ENCODE peak calls at places on chromosomes 11 and 22, in five cellular contexts. One of them, this sample, is unnamed.
A peak's percentile ranks its signal among the peaks of the same experiment; 100 is the strongest.

GRCh38 chr11:39374963-39375698 is 2084.3 kb downstream of the LRRC4C start:
- DNase-seq in body of pancreas: no peak
- DNase-seq in bronchial epithelial cell: peak; percentile 16
- DNase-seq in astrocyte of the spinal cord: peak; percentile 15
- DNase-seq in lower lobe of right lung: no peak
- DNase-seq in this sample: no peak

GRCh38 chr11:3165152-3165705 is at the start of gene OSBPL5:
- DNase-seq in bronchial epithelial cell: peak; percentile 26
- DNase-seq in astrocyte of the spinal cord: peak; percentile 62
- DNase-seq in lower lobe of right lung: peak; percentile 83
- DNase-seq in body of pancreas: peak; percentile 85
- DNase-seq in this sample: no peak

GRCh38 chr11:4695442-4695841 is 2.2 kb downstream of the OR51E2 start:
- DNase-seq in lower lobe of right lung: no peak
- DNase-seq in bronchial epithelial cell: no peak
- DNase-seq in astrocyte of the spinal cord: no peak
- DNase-seq in body of pancreas: no peak
- DNase-seq in this sample: peak; percentile 69

GRCh38 chr22:41367039-41367679 is 14.6 kb upstream of the TEF start:
- DNase-seq in bronchial epithelial cell: peak; percentile 89
- DNase-seq in body of pancreas: peak; percentile 99
- DNase-seq in astrocyte of the spinal cord: peak; percentile 96
- DNase-seq in lower lobe of right lung: peak; percentile 97
- DNase-seq in this sample: peak; percentile 89

GRCh38 chr11:93541884-93542752 is 1.1 kb downstream of the SMCO4 start:
- DNase-seq in bronchial epithelial cell: peak; percentile 71
- DNase-seq in astrocyte of the spinal cord: peak; percentile 74
- DNase-seq in lower lobe of right lung: peak; percentile 68
- DNase-seq in body of pancreas: peak; percentile 55
- DNase-seq in this sample: no peak

GRCh38 chr11:14118047-14118446 is 155.5 kb downstream of the SPON1 start:
- DNase-seq in body of pancreas: no peak
- DNase-seq in astrocyte of the spinal cord: no peak
- DNase-seq in bronchial epithelial cell: no peak
- DNase-seq in lower lobe of right lung: no peak
- DNase-seq in this sample: no peak

GRCh38 chr11:128472128-128473110 is 114.9 kb downstream of the ETS1 start:
- DNase-seq in astrocyte of the spinal cord: peak; percentile 69
- DNase-seq in body of pancreas: no peak
- DNase-seq in bronchial epithelial cell: peak; percentile 61
- DNase-seq in lower lobe of right lung: no peak
- DNase-seq in this sample: no peak

GRCh38 chr22:50293441-50294318 is 13.8 kb downstream of the PLXNB2 start:
- DNase-seq in bronchial epithelial cell: peak; percentile 33
- DNase-seq in body of pancreas: peak; percentile 71
- DNase-seq in lower lobe of right lung: peak; percentile 88
- DNase-seq in astrocyte of the spinal cord: peak; percentile 65
- DNase-seq in this sample: peak; percentile 86

GRCh38 chr11:287821-288327 is 1.1 kb upstream of the PGGHG start:
- DNase-seq in lower lobe of right lung: peak; percentile 66
- DNase-seq in body of pancreas: no peak
- DNase-seq in bronchial epithelial cell: no peak
- DNase-seq in astrocyte of the spinal cord: no peak
- DNase-seq in this sample: no peak

GRCh38 chr11:34165121-34165520 is 59.7 kb downstream of the NAT10 start:
- DNase-seq in body of pancreas: no peak
- DNase-seq in bronchial epithelial cell: no peak
- DNase-seq in astrocyte of the spinal cord: no peak
- DNase-seq in lower lobe of right lung: no peak
- DNase-seq in this sample: no peak

GRCh38 chr11:37141707-37142106 is 543.7 kb upstream of the RAG2 start:
- DNase-seq in bronchial epithelial cell: no peak
- DNase-seq in body of pancreas: no peak
- DNase-seq in lower lobe of right lung: no peak
- DNase-seq in astrocyte of the spinal cord: no peak
- DNase-seq in this sample: no peak

GRCh38 chr11:10887307-10887706 is 29.5 kb upstream of the ZBED5 start:
- DNase-seq in bronchial epithelial cell: no peak
- DNase-seq in body of pancreas: no peak
- DNase-seq in astrocyte of the spinal cord: no peak
- DNase-seq in lower lobe of right lung: no peak
- DNase-seq in this sample: no peak

GRCh38 chr11:62804310-62805043 is 763 bp downstream of the NXF1 start:
- DNase-seq in bronchial epithelial cell: peak; percentile 55
- DNase-seq in astrocyte of the spinal cord: peak; percentile 51
- DNase-seq in lower lobe of right lung: peak; percentile 20
- DNase-seq in body of pancreas: no peak
- DNase-seq in this sample: peak; percentile 12

GRCh38 chr22:30252411-30253204 is 6.0 kb upstream of the LIF start:
- DNase-seq in body of pancreas: no peak
- DNase-seq in bronchial epithelial cell: peak; percentile 27
- DNase-seq in lower lobe of right lung: no peak
- DNase-seq in astrocyte of the spinal cord: no peak
- DNase-seq in this sample: no peak

GRCh38 chr22:27115816-27116256 is 458.4 kb downstream of the MIAT start:
- DNase-seq in bronchial epithelial cell: peak; percentile 75
- DNase-seq in lower lobe of right lung: no peak
- DNase-seq in body of pancreas: peak; percentile 65
- DNase-seq in astrocyte of the spinal cord: peak; percentile 94
- DNase-seq in this sample: no peak

GRCh38 chr11:110327508-110327907 is 31.1 kb upstream of the RDX start:
- DNase-seq in astrocyte of the spinal cord: no peak
- DNase-seq in body of pancreas: no peak
- DNase-seq in bronchial epithelial cell: no peak
- DNase-seq in lower lobe of right lung: no peak
- DNase-seq in this sample: no peak

GRCh38 chr22:19959587-19960490 is 18.2 kb upstream of the TXNRD2 start:
- DNase-seq in lower lobe of right lung: peak; percentile 42
- DNase-seq in bronchial epithelial cell: no peak
- DNase-seq in astrocyte of the spinal cord: no peak
- DNase-seq in body of pancreas: no peak
- DNase-seq in this sample: no peak

GRCh38 chr11:65389294-65389980 is 3.0 kb downstream of the FRMD8 start:
- DNase-seq in astrocyte of the spinal cord: no peak
- DNase-seq in bronchial epithelial cell: no peak
- DNase-seq in body of pancreas: no peak
- DNase-seq in lower lobe of right lung: no peak
- DNase-seq in this sample: no peak

GRCh38 chr11:17719028-17719939 is at the start of gene MYOD1:
- DNase-seq in lower lobe of right lung: no peak
- DNase-seq in bronchial epithelial cell: no peak
- DNase-seq in astrocyte of the spinal cord: peak; percentile 28
- DNase-seq in body of pancreas: no peak
- DNase-seq in this sample: no peak

GRCh38 chr11:73233704-73234402 is 15.8 kb downstream of the P2RY2 start:
- DNase-seq in bronchial epithelial cell: no peak
- DNase-seq in lower lobe of right lung: no peak
- DNase-seq in astrocyte of the spinal cord: no peak
- DNase-seq in body of pancreas: no peak
- DNase-seq in this sample: no peak

GRCh38 chr11:31656051-31656450 is 146.5 kb downstream of the ELP4 start:
- DNase-seq in bronchial epithelial cell: peak; percentile 65
- DNase-seq in body of pancreas: no peak
- DNase-seq in lower lobe of right lung: no peak
- DNase-seq in astrocyte of the spinal cord: no peak
- DNase-seq in this sample: no peak

GRCh38 chr11:2271327-2272240 is 1.2 kb upstream of the ASCL2 start:
- DNase-seq in lower lobe of right lung: no peak
- DNase-seq in astrocyte of the spinal cord: no peak
- DNase-seq in body of pancreas: no peak
- DNase-seq in bronchial epithelial cell: no peak
- DNase-seq in this sample: no peak

GRCh38 chr11:120146413-120147093 is 8.6 kb upstream of the TRIM29 start:
- DNase-seq in lower lobe of right lung: no peak
- DNase-seq in astrocyte of the spinal cord: no peak
- DNase-seq in body of pancreas: no peak
- DNase-seq in bronchial epithelial cell: no peak
- DNase-seq in this sample: no peak

GRCh38 chr22:38831166-38831945 is 12.5 kb downstream of the NPTXR start:
- DNase-seq in bronchial epithelial cell: peak; percentile 63
- DNase-seq in body of pancreas: no peak
- DNase-seq in astrocyte of the spinal cord: peak; percentile 37
- DNase-seq in lower lobe of right lung: peak; percentile 42
- DNase-seq in this sample: peak; percentile 21

GRCh38 chr22:31342389-31343125 is 3.6 kb downstream of the PATZ1 start:
- DNase-seq in bronchial epithelial cell: no peak
- DNase-seq in lower lobe of right lung: no peak
- DNase-seq in body of pancreas: peak; percentile 12
- DNase-seq in astrocyte of the spinal cord: no peak
- DNase-seq in this sample: no peak

GRCh38 chr22:50729391-50730012 is 8.5 kb upstream of the ACR start:
- DNase-seq in astrocyte of the spinal cord: no peak
- DNase-seq in lower lobe of right lung: peak; percentile 39
- DNase-seq in bronchial epithelial cell: no peak
- DNase-seq in body of pancreas: no peak
- DNase-seq in this sample: no peak

GRCh38 chr11:61969838-61970452 is 2.5 kb upstream of the FTH1 start:
- DNase-seq in bronchial epithelial cell: peak; percentile 92
- DNase-seq in lower lobe of right lung: no peak
- DNase-seq in body of pancreas: no peak
- DNase-seq in astrocyte of the spinal cord: peak; percentile 63
- DNase-seq in this sample: peak; percentile 76

GRCh38 chr11:114439229-114440120 is at the start of gene REXO2:
- DNase-seq in lower lobe of right lung: peak; percentile 98
- DNase-seq in bronchial epithelial cell: peak; percentile 92
- DNase-seq in body of pancreas: peak; percentile 97
- DNase-seq in astrocyte of the spinal cord: peak; percentile 95
- DNase-seq in this sample: peak; percentile 80
- TF ChIP-seq CTCF in lower lobe of right lung: peak; percentile 46
- TF ChIP-seq CTCF in bronchial epithelial cell: peak; percentile 63
- TF ChIP-seq CTCF in body of pancreas: no peak
- TF ChIP-seq CTCF in astrocyte of the spinal cord: peak; percentile 35
- TF ChIP-seq CTCF in this sample: peak; percentile 32

GRCh38 chr22:24181088-24181995 is at the start of gene SUSD2:
- DNase-seq in lower lobe of right lung: peak; percentile 75
- DNase-seq in astrocyte of the spinal cord: no peak
- DNase-seq in body of pancreas: peak; percentile 54
- DNase-seq in bronchial epithelial cell: no peak
- DNase-seq in this sample: no peak

GRCh38 chr22:24178502-24179440 is 2.5 kb upstream of the SUSD2 start:
- DNase-seq in bronchial epithelial cell: no peak
- DNase-seq in lower lobe of right lung: no peak
- DNase-seq in body of pancreas: no peak
- DNase-seq in astrocyte of the spinal cord: no peak
- DNase-seq in this sample: no peak

GRCh38 chr22:24179478-24180210 is 1.6 kb upstream of the SUSD2 start:
- DNase-seq in astrocyte of the spinal cord: no peak
- DNase-seq in bronchial epithelial cell: no peak
- DNase-seq in lower lobe of right lung: peak; percentile 39
- DNase-seq in body of pancreas: no peak
- DNase-seq in this sample: no peak

GRCh38 chr22:24181996-24182560 is 791 bp downstream of the SUSD2 start:
- DNase-seq in body of pancreas: no peak
- DNase-seq in lower lobe of right lung: peak; percentile 66
- DNase-seq in astrocyte of the spinal cord: no peak
- DNase-seq in bronchial epithelial cell: no peak
- DNase-seq in this sample: no peak

GRCh38 chr22:24180316-24181087 is 785 bp upstream of the SUSD2 start:
- DNase-seq in bronchial epithelial cell: no peak
- DNase-seq in body of pancreas: no peak
- DNase-seq in astrocyte of the spinal cord: no peak
- DNase-seq in lower lobe of right lung: peak; percentile 42
- DNase-seq in this sample: no peak
- H3K4me3 ChIP-seq in bronchial epithelial cell: no peak overlapping the region
- H3K4me3 ChIP-seq in body of pancreas: no peak overlapping the region
- H3K4me3 ChIP-seq in astrocyte of the spinal cord: no peak overlapping the region
- H3K4me3 ChIP-seq in lower lobe of right lung: no peak overlapping the region
- H3K4me3 ChIP-seq in this sample: no peak overlapping the region

DNA sequence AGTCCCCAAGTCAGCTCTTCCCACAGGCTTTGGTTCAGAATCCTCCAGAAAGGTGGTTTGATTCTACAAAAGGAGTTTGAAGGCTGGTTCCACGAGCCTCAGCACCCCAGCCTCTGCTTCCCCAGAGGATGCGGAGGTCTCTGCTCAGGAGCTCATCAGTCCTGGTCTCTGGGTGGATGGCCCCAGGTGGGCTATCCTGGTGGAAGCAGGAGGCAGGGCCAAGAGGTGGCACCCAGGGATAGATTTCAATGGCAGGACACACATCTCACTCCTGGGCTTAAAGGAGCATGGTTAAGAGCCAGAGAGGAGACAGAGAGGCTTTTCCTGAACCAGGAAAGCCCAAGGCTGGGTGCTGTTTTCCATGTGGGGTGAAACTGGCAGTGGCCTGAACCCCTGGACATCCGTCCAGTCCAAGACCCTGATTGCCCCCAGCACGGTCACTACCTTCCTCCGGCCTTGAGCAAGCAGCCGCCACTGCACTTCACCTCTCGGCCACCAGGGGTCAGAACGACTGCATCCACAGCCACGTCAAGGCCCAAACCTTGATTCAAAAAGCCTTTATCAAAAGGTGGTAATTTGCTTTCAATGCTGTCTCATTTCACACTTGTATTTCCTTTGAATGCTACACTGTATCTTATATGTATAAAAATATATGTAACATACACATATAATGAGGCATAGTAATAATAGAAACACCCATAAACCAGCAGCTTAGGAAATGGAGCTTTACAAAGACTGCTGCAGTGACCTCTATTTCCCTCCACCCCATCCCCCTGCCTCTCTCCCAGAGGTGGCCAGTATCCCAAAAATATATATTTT is 19.3 kb upstream of the FXYD2 start:
- DNase-seq in lower lobe of right lung: peak; percentile 84
- DNase-seq in bronchial epithelial cell: peak; percentile 57
- DNase-seq in body of pancreas: peak; percentile 88
- DNase-seq in astrocyte of the spinal cord: peak; percentile 71
- DNase-seq in this sample: no peak
- TF ChIP-seq CTCF in lower lobe of right lung: peak; percentile 99
- TF ChIP-seq CTCF in bronchial epithelial cell: peak; percentile 89
- TF ChIP-seq CTCF in body of pancreas: peak; percentile 98
- TF ChIP-seq CTCF in astrocyte of the spinal cord: peak; percentile 99
- TF ChIP-seq CTCF in this sample: peak; percentile 99

GRCh38 chr11:113385749-113386148 is 1.8 kb upstream of the ANKK1 start:
- DNase-seq in lower lobe of right lung: no peak
- DNase-seq in body of pancreas: no peak
- DNase-seq in bronchial epithelial cell: peak; percentile 38
- DNase-seq in astrocyte of the spinal cord: no peak
- DNase-seq in this sample: no peak
- H3K4me3 ChIP-seq in lower lobe of right lung: no peak overlapping the region
- H3K4me3 ChIP-seq in body of pancreas: no peak overlapping the region
- H3K4me3 ChIP-seq in bronchial epithelial cell: no peak overlapping the region
- H3K4me3 ChIP-seq in astrocyte of the spinal cord: no peak overlapping the region
- H3K4me3 ChIP-seq in this sample: no peak overlapping the region